ENCODE peak calls at places on chromosomes 12 and 14, in seven cellular contexts. L is GM23338, F is mesothelial cell of epicardium, V is neuronal stem cell, P is EL, Q is OCI-LY7, Z is HEK293T. Y is an unnamed sample.
A peak's percentile ranks its signal among the peaks of the same experiment; 100 is the strongest.

GRCh38 chr12:60539592-60539991 is 943.8 kb downstream of the SLC16A7 start:
- DNase-seq in L (no peak), F (no peak), V (no peak), P (peak; percentile 4), Q (no peak), Z (no peak), Y (no peak)

GRCh38 chr12:126160912-126161311 is 1095.7 kb downstream of the AACS start:
- DNase-seq in L (no peak), F (no peak), V (no peak), P (no peak), Q (no peak), Z (no peak), Y (no peak)

GRCh38 chr12:92107094-92107493 is 38.6 kb downstream of the BTG1 start:
- DNase-seq in L (peak; percentile 29), F (no peak), V (no peak), P (no peak), Q (no peak), Z (no peak), Y (no peak)

GRCh38 chr12:48668996-48669395 is 13.0 kb downstream of the KANSL2 start:
- DNase-seq in L (no peak), F (no peak), V (no peak), P (no peak), Q (no peak), Z (no peak), Y (no peak)

GRCh38 chr12:130203151-130203550 is 40.9 kb downstream of the FZD10 start:
- DNase-seq in L (no peak), F (no peak), V (no peak), P (no peak), Q (no peak), Z (no peak), Y (no peak)

GRCh38 chr12:55619352-55620138 is 17.1 kb upstream of the OR10P1 start:
- DNase-seq in L (peak; percentile 98), F (peak; percentile 50), V (peak; percentile 92), P (peak; percentile 93), Q (peak; percentile 91), Z (peak; percentile 64), Y (no peak)

GRCh38 chr14:33998263-33998662 is 47.4 kb upstream of the EGLN3 start:
- DNase-seq in L (no peak), F (no peak), V (no peak), P (no peak), Q (no peak), Z (no peak), Y (no peak)

GRCh38 chr14:97943619-97944018 is 1146.4 kb downstream of the VRK1 start:
- DNase-seq in L (no peak), F (no peak), V (no peak), P (no peak), Q (no peak), Z (no peak), Y (no peak)

GRCh38 chr14:102659797-102660196 is 67.3 kb downstream of the RCOR1 start:
- DNase-seq in L (no peak), F (no peak), V (no peak), P (peak; percentile 57), Q (no peak), Z (no peak), Y (peak; percentile 16)

GRCh38 chr12:57459055-57459749 is 383 bp upstream of the GLI1 start:
- DNase-seq in L (peak; percentile 99), F (peak; percentile 96), V (peak; percentile 94), P (peak; percentile 95), Q (peak; percentile 94), Z (peak; percentile 83), Y (peak; percentile 72)

GRCh38 chr12:59839514-59839913 is 243.7 kb downstream of the SLC16A7 start:
- DNase-seq in L (no peak), F (no peak), V (no peak), P (peak; percentile 33), Q (no peak), Z (no peak), Y (peak; percentile 54)

GRCh38 chr14:91202234-91202974 is 42.1 kb downstream of the GPR68 start:
- DNase-seq in L (no peak), F (no peak), V (peak; percentile 42), P (no peak), Q (no peak), Z (no peak), Y (no peak)

GRCh38 chr12:617304-617915 is 45.8 kb downstream of the NINJ2 start:
- DNase-seq in L (no peak), F (no peak), V (no peak), P (no peak), Q (no peak), Z (no peak), Y (no peak)

GRCh38 chr12:89157413-89157812 is 194.9 kb downstream of the DUSP6 start:
- DNase-seq in L (no peak), F (no peak), V (no peak), P (no peak), Q (no peak), Z (no peak), Y (no peak)

GRCh38 chr14:95452176-95452889 is 64.1 kb downstream of the SYNE3 start:
- DNase-seq in L (peak; percentile 65), F (no peak), V (no peak), P (no peak), Q (peak; percentile 61), Z (peak; percentile 45), Y (no peak)

GRCh38 chr12:42862055-42862454 is 272.5 kb upstream of the PRICKLE1 start:
- DNase-seq in L (no peak), F (no peak), V (no peak), P (peak; percentile 69), Q (no peak), Z (no peak), Y (peak; percentile 60)

GRCh38 chr12:91129662-91130362 is 18.5 kb upstream of the LUM start:
- DNase-seq in L (no peak), F (no peak), V (no peak), P (no peak), Q (no peak), Z (no peak), Y (no peak)

GRCh38 chr14:104094709-104095425 is 9.4 kb downstream of the ASPG start:
- DNase-seq in L (peak; percentile 80), F (peak; percentile 94), V (peak; percentile 76), P (peak; percentile 24), Q (peak; percentile 52), Z (peak; percentile 91), Y (no peak)

GRCh38 chr14:103696466-103697071 is 18.7 kb downstream of the XRCC3 start:
- DNase-seq in L (no peak), F (no peak), V (no peak), P (no peak), Q (peak; percentile 36), Z (no peak), Y (no peak)